ENCODE peak calls at places on chromosomes 1 and 21, in seven cellular contexts. Q is heart right ventricle; R is ovary; V is effector memory CD4-positive, alpha-beta T cell; X is thoracic aorta; E is cardiac muscle cell; U is RWPE2. Y is an unnamed sample. For H3K4me1 and H3K9me3, the result is how much of the 10 kb centered on the place peaks cover.

GRCh38 chr1:85366391-85366790 is 90.0 kb upstream of the BCL10 start:
- DNase-seq in Q (no peak), R (no peak), V (no peak), X (no peak), E (no peak), U (no peak), Y (no peak)

GRCh38 chr21:36236052-36236730 is 79.6 kb downstream of the DOP1B start:
- DNase-seq in Q (no peak), R (no peak), V (no peak), X (no peak), E (no peak), U (no peak), Y (no peak)

GRCh38 chr1:1671365-1672119 is 12.7 kb upstream of the CDK11B start:
- DNase-seq in Q (no peak), R (no peak), V (no peak), X (no peak), E (no peak), U (no peak), Y (no peak)

GRCh38 chr21:33189237-33189636 is 40.5 kb upstream of the IFNAR2 start:
- DNase-seq in Q (no peak), R (no peak), V (no peak), X (no peak), E (no peak), U (no peak), Y (no peak)

GRCh38 chr1:151106891-151107290 is 36.3 kb downstream of the GABPB2 start:
- DNase-seq in Q (no peak), R (no peak), V (no peak), X (no peak), E (no peak), U (no peak), Y (no peak)

GRCh38 chr1:199551967-199552565 is 475.4 kb upstream of the NR5A2 start:
- DNase-seq in Q (peak), R (no peak), V (no peak), X (no peak), E (peak), U (no peak), Y (peak)

GRCh38 chr1:202207292-202207691 is 13.7 kb downstream of the LGR6 start:
- DNase-seq in Q (peak), R (no peak), V (no peak), X (no peak), E (no peak), U (no peak), Y (no peak)

GRCh38 chr1:178168535-178168934 is 74.6 kb downstream of the RASAL2 start:
- DNase-seq in Q (no peak), R (no peak), V (no peak), X (no peak), E (peak), U (no peak), Y (no peak)

GRCh38 chr21:26138615-26139257 is 31.8 kb downstream of the APP start:
- DNase-seq in Q (no peak), R (no peak), V (no peak), X (no peak), E (no peak), U (no peak), Y (no peak)

GRCh38 chr1:154943649-154944421 is 7.3 kb upstream of the PMVK start:
- DNase-seq in Q (no peak), R (no peak), V (no peak), X (no peak), E (peak), U (no peak), Y (peak)

GRCh38 chr1:231395996-231396385 is 26.1 kb downstream of the EGLN1 start:
- DNase-seq in Q (no peak), R (no peak), V (no peak), X (no peak), E (no peak), U (no peak), Y (no peak)

GRCh38 chr1:219331424-219331823 is 157.7 kb downstream of the LYPLAL1 start:
- DNase-seq in Q (no peak), R (no peak), V (no peak), X (no peak), E (no peak), U (no peak), Y (no peak)

GRCh38 chr1:220879090-220879508 is at the start of gene HLX:
- DNase-seq in Q (peak), R (peak), V (no peak), X (peak), E (peak), U (no peak), Y (peak)

GRCh38 chr1:43455205-43455889 is 1.6 kb upstream of the HYI start:
- DNase-seq in Q (no peak), R (no peak), V (no peak), X (no peak), E (no peak), U (no peak), Y (peak)

GRCh38 chr1:6287029-6287428 is 26.1 kb upstream of the GPR153 start:
- DNase-seq in Q (no peak), R (no peak), V (no peak), X (no peak), E (no peak), U (no peak), Y (no peak)

GRCh38 chr1:17120962-17121837 is 1.9 kb upstream of the PADI2 start:
- DNase-seq in Q (no peak), R (no peak), V (no peak), X (no peak), E (peak), U (no peak), Y (no peak)

GRCh38 chr1:186482661-186483255 is 21.8 kb upstream of the PDC start:
- DNase-seq in Q (peak), R (peak), V (no peak), X (no peak), E (peak), U (no peak), Y (peak)

GRCh38 chr1:201675143-201675542 is 136.2 kb downstream of the NAV1 start:
- DNase-seq in Q (peak), R (no peak), V (no peak), X (no peak), E (peak), U (no peak), Y (no peak)

GRCh38 chr1:84913025-84913892 is 20.3 kb upstream of the LPAR3 start:
- DNase-seq in Q (no peak), R (no peak), V (no peak), X (no peak), E (no peak), U (no peak), Y (peak)

GRCh38 chr1:230849451-230850194 is 18.7 kb downstream of the C1orf198 start:
- DNase-seq in Q (peak), R (peak), V (no peak), X (peak), E (peak), U (no peak), Y (no peak)

GRCh38 chr1:5886541-5887435 is 105.4 kb downstream of the NPHP4 start:
- DNase-seq in Q (no peak), R (no peak), V (no peak), X (no peak), E (no peak), U (no peak), Y (no peak)

GRCh38 chr1:175094626-175095025 is 27.0 kb downstream of the TNN start:
- DNase-seq in Q (no peak), R (no peak), V (no peak), X (no peak), E (no peak), U (no peak), Y (no peak)

GRCh38 chr1:57195436-57195941 is 228.4 kb downstream of the DAB1 start:
- DNase-seq in Q (no peak), R (no peak), V (no peak), X (no peak), E (no peak), U (no peak), Y (no peak)

GRCh38 chr1:66247415-66248208 is 286.3 kb upstream of the SGIP1 start:
- DNase-seq in Q (no peak), R (no peak), V (no peak), X (no peak), E (no peak), U (no peak), Y (no peak)

GRCh38 chr1:20291621-20292020 is 946 bp downstream of the VWA5B1 start:
- DNase-seq in Q (no peak), R (no peak), V (no peak), X (no peak), E (peak), U (no peak), Y (no peak)

GRCh38 chr1:22184892-22185612 is 42.2 kb upstream of the WNT4 start:
- DNase-seq in Q (no peak), R (no peak), V (no peak), X (no peak), E (no peak), U (no peak), Y (no peak)

GRCh38 chr1:247147781-247148180 is 24.0 kb downstream of the ZNF124 start:
- DNase-seq in Q (no peak), R (no peak), V (no peak), X (no peak), E (no peak), U (no peak), Y (no peak)

GRCh38 chr21:39176312-39176711 is 6.9 kb downstream of the PSMG1 start:
- DNase-seq in Q (no peak), R (no peak), V (no peak), X (no peak), E (no peak), U (no peak), Y (no peak)

GRCh38 chr1:234707641-234708040 is 97.7 kb upstream of the IRF2BP2 start:
- DNase-seq in Q (no peak), R (no peak), V (no peak), X (no peak), E (no peak), U (no peak), Y (no peak)

GRCh38 chr1:17304827-17305177 is 3.2 kb upstream of the PADI4 start:
- DNase-seq in Q (no peak), R (no peak), V (no peak), X (no peak), E (no peak), U (no peak), Y (no peak)

GRCh38 chr1:71053146-71053545 is 5.5 kb upstream of the PTGER3 start:
- DNase-seq in Q (no peak), R (no peak), V (no peak), X (no peak), E (no peak), U (no peak), Y (no peak)

GRCh38 chr1:52955129-52955970 is 28.3 kb downstream of the SCP2 start:
- DNase-seq in Q (no peak), R (no peak), V (no peak), X (no peak), E (no peak), U (no peak), Y (peak)

GRCh38 chr1:151144474-151145157 is 1.8 kb downstream of the SEMA6C start:
- DNase-seq in Q (no peak), R (no peak), V (no peak), X (no peak), E (peak), U (no peak), Y (no peak)

GRCh38 chr1:39655578-39656268 is 16.2 kb downstream of the NT5C1A start:
- DNase-seq in Q (no peak), R (no peak), V (no peak), X (no peak), E (no peak), U (no peak), Y (no peak)

GRCh38 chr1:39656416-39656815 is 15.5 kb downstream of the NT5C1A start:
- DNase-seq in Q (no peak), R (no peak), V (no peak), X (no peak), E (no peak), U (no peak), Y (no peak)

GRCh38 chr1:39652534-39652933 is 13.1 kb upstream of the HEYL start:
- DNase-seq in Q (no peak), R (no peak), V (no peak), X (no peak), E (no peak), U (no peak), Y (no peak)

GRCh38 chr1:39653546-39654031 is 14.1 kb upstream of the HEYL start:
- DNase-seq in Q (peak), R (peak), V (peak), X (no peak), E (peak), U (no peak), Y (peak)

GRCh38 chr1:39654291-39654690 is 14.8 kb upstream of the HEYL start:
- DNase-seq in Q (no peak), R (no peak), V (no peak), X (no peak), E (no peak), U (no peak), Y (no peak)
- H3K4me1 ChIP-seq in Q (under half), R (under half), V (under half), X (under half), E (under half), U (under half), Y (under half)

DNA sequence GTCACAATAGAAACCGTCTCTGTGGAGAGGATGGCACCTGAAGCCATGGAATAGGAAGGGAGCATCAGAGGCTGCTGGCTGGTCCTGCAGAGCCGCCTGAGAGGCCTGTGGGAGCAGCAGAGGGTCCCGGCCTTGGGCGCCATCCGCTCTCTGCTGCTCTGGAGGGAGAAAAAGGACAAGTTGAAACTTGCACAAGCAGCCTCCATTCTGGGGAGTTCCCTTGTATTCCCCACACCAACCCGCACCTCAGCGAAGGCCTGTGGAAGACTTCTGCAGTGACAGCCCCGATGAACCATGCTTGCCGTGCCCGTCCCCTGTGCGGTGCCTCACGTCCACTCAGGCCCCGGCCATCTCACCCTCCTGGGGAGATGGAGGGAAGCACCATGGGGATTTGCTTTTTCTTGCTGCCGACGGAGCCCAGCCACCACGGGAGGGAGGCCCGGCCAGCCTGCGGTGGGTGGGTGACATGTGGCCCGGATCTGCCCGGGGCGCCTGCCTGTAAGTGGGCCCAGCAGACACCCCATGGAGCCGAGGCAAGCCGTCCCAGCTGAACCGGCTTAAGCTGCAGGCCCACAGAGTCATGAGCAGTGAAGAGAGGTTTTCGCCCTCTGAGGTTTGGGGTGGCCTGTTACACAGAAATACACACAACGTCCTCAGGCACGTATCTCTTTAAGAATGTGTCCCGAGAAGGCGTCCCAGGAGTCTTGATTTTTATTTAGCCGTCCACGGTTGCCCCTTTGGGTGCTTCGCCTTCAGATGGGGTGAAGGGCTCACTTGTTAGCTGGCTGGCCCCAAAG is 2.0 kb upstream of the ADARB1 start:
- DNase-seq in Q (no peak), R (no peak), V (no peak), X (no peak), E (no peak), U (no peak), Y (no peak)
- H3K27ac ChIP-seq in Q (no peak), R (no peak), V (no peak), X (no peak), E (no peak), U (no peak), Y (no peak)

GRCh38 chr1:59144959-59145358 is 151.9 kb upstream of the FGGY start:
- DNase-seq in Q (no peak), R (no peak), V (no peak), X (no peak), E (no peak), U (no peak), Y (no peak)
- H3K9me3 ChIP-seq in Q (under half), R (under half), V (under half), X (under half), E (under half), U (under half), Y (under half)

GRCh38 chr1:8134546-8135235 is 108.6 kb upstream of the ERRFI1 start:
- DNase-seq in Q (no peak), R (no peak), V (no peak), X (no peak), E (no peak), U (no peak), Y (no peak)
- H3K4me1 ChIP-seq in Q (under half), R (under half), V (under half), X (half or more), E (under half), U (under half), Y (under half)